ENCODE peak calls at places on chromosomes 12 and 14, in five cellular contexts. One of them, this sample, is unnamed.

GRCh38 chr12:11771356-11771755 is 121.9 kb downstream of the ETV6 start:
- DNase-seq in HCT116: no peak
- DNase-seq in cardiac fibroblast: peak
- DNase-seq in testis: no peak
- DNase-seq in retinal pigment epithelial cell: no peak
- DNase-seq in this sample: no peak

GRCh38 chr12:124369055-124369900 is 74.4 kb downstream of the RFLNA start:
- DNase-seq in HCT116: no peak
- DNase-seq in cardiac fibroblast: peak
- DNase-seq in testis: peak
- DNase-seq in retinal pigment epithelial cell: peak
- DNase-seq in this sample: no peak

GRCh38 chr14:55062517-55063351 is 11.3 kb downstream of the MAPK1IP1L start:
- DNase-seq in HCT116: no peak
- DNase-seq in cardiac fibroblast: no peak
- DNase-seq in testis: no peak
- DNase-seq in retinal pigment epithelial cell: no peak
- DNase-seq in this sample: no peak

GRCh38 chr14:24848427-24848826 is 201.5 kb downstream of the STXBP6 start:
- DNase-seq in HCT116: no peak
- DNase-seq in cardiac fibroblast: peak
- DNase-seq in testis: no peak
- DNase-seq in retinal pigment epithelial cell: no peak
- DNase-seq in this sample: no peak

GRCh38 chr12:93221841-93222240 is 155.9 kb upstream of the NUDT4 start:
- DNase-seq in HCT116: no peak
- DNase-seq in cardiac fibroblast: no peak
- DNase-seq in testis: no peak
- DNase-seq in retinal pigment epithelial cell: no peak
- DNase-seq in this sample: no peak

GRCh38 chr12:48189331-48190125 is 6.1 kb downstream of the CCDC184 start:
- DNase-seq in HCT116: peak
- DNase-seq in cardiac fibroblast: peak
- DNase-seq in testis: peak
- DNase-seq in retinal pigment epithelial cell: no peak
- DNase-seq in this sample: no peak

GRCh38 chr12:39763894-39764176 is 144.2 kb upstream of the ABCD2 start:
- DNase-seq in HCT116: no peak
- DNase-seq in cardiac fibroblast: no peak
- DNase-seq in testis: no peak
- DNase-seq in retinal pigment epithelial cell: no peak
- DNase-seq in this sample: no peak

GRCh38 chr14:48914921-48915320 is 671.3 kb downstream of the RPS29 start:
- DNase-seq in HCT116: no peak
- DNase-seq in cardiac fibroblast: no peak
- DNase-seq in testis: no peak
- DNase-seq in retinal pigment epithelial cell: no peak
- DNase-seq in this sample: no peak

GRCh38 chr12:47458273-47458672 is 247.6 kb downstream of the RPAP3 start:
- DNase-seq in HCT116: peak
- DNase-seq in cardiac fibroblast: peak
- DNase-seq in testis: no peak
- DNase-seq in retinal pigment epithelial cell: peak
- DNase-seq in this sample: peak

GRCh38 chr12:41174602-41175001 is 13.5 kb upstream of the PDZRN4 start:
- DNase-seq in HCT116: no peak
- DNase-seq in cardiac fibroblast: no peak
- DNase-seq in testis: no peak
- DNase-seq in retinal pigment epithelial cell: no peak
- DNase-seq in this sample: no peak

GRCh38 chr12:91216871-91217270 is 34.3 kb upstream of the DCN start:
- DNase-seq in HCT116: no peak
- DNase-seq in cardiac fibroblast: peak
- DNase-seq in testis: no peak
- DNase-seq in retinal pigment epithelial cell: no peak
- DNase-seq in this sample: peak

GRCh38 chr14:74491952-74492351 is 1.2 kb downstream of the NPC2 start:
- DNase-seq in HCT116: no peak
- DNase-seq in cardiac fibroblast: peak
- DNase-seq in testis: peak
- DNase-seq in retinal pigment epithelial cell: no peak
- DNase-seq in this sample: no peak

GRCh38 chr14:55533960-55534359 is 46.0 kb upstream of the KTN1 start:
- DNase-seq in HCT116: no peak
- DNase-seq in cardiac fibroblast: no peak
- DNase-seq in testis: no peak
- DNase-seq in retinal pigment epithelial cell: no peak
- DNase-seq in this sample: no peak

GRCh38 chr12:12510141-12510540 is 52.5 kb downstream of the DUSP16 start:
- DNase-seq in HCT116: no peak
- DNase-seq in cardiac fibroblast: peak
- DNase-seq in testis: no peak
- DNase-seq in retinal pigment epithelial cell: no peak
- DNase-seq in this sample: peak

GRCh38 chr14:64628940-64629403 is 75.3 kb upstream of the PLEKHG3 start:
- DNase-seq in HCT116: no peak
- DNase-seq in cardiac fibroblast: peak
- DNase-seq in testis: no peak
- DNase-seq in retinal pigment epithelial cell: no peak
- DNase-seq in this sample: no peak

GRCh38 chr12:98644433-98644711 is 216 bp downstream of the IKBIP start:
- DNase-seq in HCT116: peak
- DNase-seq in cardiac fibroblast: no peak
- DNase-seq in testis: no peak
- DNase-seq in retinal pigment epithelial cell: no peak
- DNase-seq in this sample: no peak

GRCh38 chr12:12018454-12018853 is 52.3 kb upstream of the BCL2L14 start:
- DNase-seq in HCT116: no peak
- DNase-seq in cardiac fibroblast: peak
- DNase-seq in testis: peak
- DNase-seq in retinal pigment epithelial cell: peak
- DNase-seq in this sample: no peak

GRCh38 chr12:93540506-93540905 is 32.0 kb upstream of the SOCS2 start:
- DNase-seq in HCT116: no peak
- DNase-seq in cardiac fibroblast: peak
- DNase-seq in testis: no peak
- DNase-seq in retinal pigment epithelial cell: no peak
- DNase-seq in this sample: no peak

GRCh38 chr14:58060077-58060476 is 91.9 kb downstream of the ARMH4 start:
- DNase-seq in HCT116: no peak
- DNase-seq in cardiac fibroblast: no peak
- DNase-seq in testis: no peak
- DNase-seq in retinal pigment epithelial cell: no peak
- DNase-seq in this sample: no peak

GRCh38 chr14:22432348-22432976 is 156.6 kb downstream of the DAD1 start:
- DNase-seq in HCT116: peak
- DNase-seq in cardiac fibroblast: peak
- DNase-seq in testis: peak
- DNase-seq in retinal pigment epithelial cell: peak
- DNase-seq in this sample: peak

GRCh38 chr12:54298904-54299303 is 1.9 kb downstream of the NFE2 start:
- DNase-seq in HCT116: no peak
- DNase-seq in cardiac fibroblast: no peak
- DNase-seq in testis: no peak
- DNase-seq in retinal pigment epithelial cell: no peak
- DNase-seq in this sample: no peak

GRCh38 chr12:77343291-77343690 is 277.9 kb upstream of the E2F7 start:
- DNase-seq in HCT116: no peak
- DNase-seq in cardiac fibroblast: peak
- DNase-seq in testis: no peak
- DNase-seq in retinal pigment epithelial cell: no peak
- DNase-seq in this sample: no peak
- TF ChIP-seq CTCF in HCT116: no peak
- TF ChIP-seq CTCF in cardiac fibroblast: no peak
- TF ChIP-seq CTCF in testis: no peak
- TF ChIP-seq CTCF in retinal pigment epithelial cell: no peak
- TF ChIP-seq CTCF in this sample: no peak

GRCh38 chr12:14959916-14960315 is 1.5 kb downstream of the ARHGDIB start:
- DNase-seq in HCT116: no peak
- DNase-seq in cardiac fibroblast: no peak
- DNase-seq in testis: no peak
- DNase-seq in retinal pigment epithelial cell: no peak
- DNase-seq in this sample: no peak
- H3K4me3 ChIP-seq in HCT116: no peak
- H3K4me3 ChIP-seq in cardiac fibroblast: no peak
- H3K4me3 ChIP-seq in testis: no peak
- H3K4me3 ChIP-seq in retinal pigment epithelial cell: no peak
- H3K4me3 ChIP-seq in this sample: no peak

GRCh38 chr14:89537911-89538310 is 120.9 kb upstream of the FOXN3 start:
- DNase-seq in HCT116: no peak
- DNase-seq in cardiac fibroblast: no peak
- DNase-seq in testis: no peak
- DNase-seq in retinal pigment epithelial cell: no peak
- DNase-seq in this sample: no peak
- TF ChIP-seq CTCF in HCT116: no peak
- TF ChIP-seq CTCF in cardiac fibroblast: no peak
- TF ChIP-seq CTCF in testis: no peak
- TF ChIP-seq CTCF in retinal pigment epithelial cell: no peak
- TF ChIP-seq CTCF in this sample: peak

DNA sequence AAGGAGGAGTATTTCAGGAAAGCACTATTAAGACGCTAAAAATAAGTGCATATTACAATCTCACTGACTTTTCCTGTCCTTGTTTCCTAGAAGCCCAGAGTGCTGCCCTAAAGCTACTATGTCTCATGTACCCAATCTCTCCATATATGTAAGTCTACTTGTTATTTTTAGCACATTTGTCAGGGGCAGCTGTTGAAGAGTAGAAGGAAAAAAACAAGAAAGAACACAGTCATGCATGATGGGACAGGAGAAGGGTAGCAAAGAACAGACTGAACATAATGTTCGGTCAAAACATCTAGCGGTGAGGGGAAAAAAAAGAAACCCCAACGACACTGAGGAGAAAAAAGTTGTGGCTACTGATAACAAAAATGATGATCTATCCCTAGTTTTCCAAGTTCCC is 14.3 kb downstream of the YBX3 start:
- DNase-seq in HCT116: no peak
- DNase-seq in cardiac fibroblast: no peak
- DNase-seq in testis: no peak
- DNase-seq in retinal pigment epithelial cell: no peak
- DNase-seq in this sample: no peak
- H3K4me3 ChIP-seq in HCT116: no peak
- H3K4me3 ChIP-seq in cardiac fibroblast: no peak
- H3K4me3 ChIP-seq in testis: no peak
- H3K4me3 ChIP-seq in retinal pigment epithelial cell: no peak
- H3K4me3 ChIP-seq in this sample: no peak